ENCODE peak calls at places on chromosomes 12 and 14, in six cellular contexts. F, E, I, M, N and J are unnamed samples.

GRCh38 chr12:114015851-114016250 is 49.7 kb upstream of the RBM19 start:
- DNase-seq in F (no peak), E (no peak), I (no peak), M (no peak), N (no peak), J (no peak)

GRCh38 chr14:90649096-90649495 is 167.1 kb downstream of the TTC7B start:
- DNase-seq in F (no peak), E (no peak), I (no peak), M (no peak), N (no peak), J (no peak)

GRCh38 chr12:124279846-124280360 is 15.0 kb upstream of the RFLNA start:
- DNase-seq in F (no peak), E (no peak), I (no peak), M (no peak), N (peak; percentile 59), J (no peak)

GRCh38 chr12:97943359-97943758 is 480.8 kb downstream of the RMST start:
- DNase-seq in F (no peak), E (no peak), I (no peak), M (no peak), N (no peak), J (no peak)

GRCh38 chr12:131209082-131210070 is 255.7 kb downstream of the ADGRD1 start:
- DNase-seq in F (no peak), E (no peak), I (no peak), M (no peak), N (no peak), J (no peak)

GRCh38 chr12:19021646-19022045 is 107.9 kb upstream of the PLEKHA5 start:
- DNase-seq in F (no peak), E (no peak), I (no peak), M (no peak), N (no peak), J (no peak)

GRCh38 chr14:22871962-22872832 is 657 bp downstream of the LRP10 start:
- DNase-seq in F (peak; percentile 92), E (peak; percentile 78), I (peak; percentile 48), M (peak; percentile 75), N (peak; percentile 82), J (peak; percentile 89)

GRCh38 chr12:68481181-68481941 is 129.3 kb upstream of the RAP1B start:
- DNase-seq in F (no peak), E (no peak), I (no peak), M (no peak), N (no peak), J (no peak)

GRCh38 chr12:122473543-122474323 is 27.0 kb downstream of the ZCCHC8 start:
- DNase-seq in F (no peak), E (no peak), I (no peak), M (no peak), N (no peak), J (peak; percentile 67)

GRCh38 chr14:98689936-98690335 is 582.1 kb downstream of the BCL11B start:
- DNase-seq in F (no peak), E (no peak), I (no peak), M (no peak), N (no peak), J (no peak)

GRCh38 chr14:65035049-65035448 is 48.4 kb downstream of the FNTB start:
- DNase-seq in F (no peak), E (no peak), I (no peak), M (no peak), N (no peak), J (peak; percentile 47)

GRCh38 chr14:72186461-72187035 is 254.3 kb downstream of the RGS6 start:
- DNase-seq in F (no peak), E (no peak), I (no peak), M (no peak), N (no peak), J (no peak)

GRCh38 chr14:45134051-45134958 is at the start of gene FKBP3:
- DNase-seq in F (peak; percentile 98), E (peak; percentile 96), I (peak; percentile 94), M (peak; percentile 95), N (peak; percentile 98), J (peak; percentile 98)

GRCh38 chr14:99755629-99756603 is 37.3 kb upstream of the EML1 start:
- DNase-seq in F (peak; percentile 94), E (peak; percentile 93), I (no peak), M (no peak), N (no peak), J (peak; percentile 90)

GRCh38 chr14:101061411-101062064 is 158.0 kb upstream of the RTL1 start:
- DNase-seq in F (no peak), E (peak; percentile 7), I (no peak), M (no peak), N (no peak), J (no peak)

GRCh38 chr14:52553671-52554575 is 1.3 kb downstream of the GPR137C start:
- DNase-seq in F (peak; percentile 91), E (peak; percentile 83), I (peak; percentile 40), M (peak; percentile 85), N (peak; percentile 73), J (peak; percentile 89)

GRCh38 chr12:107393043-107393725 is 292.4 kb upstream of the PWP1 start:
- DNase-seq in F (no peak), E (no peak), I (no peak), M (no peak), N (no peak), J (no peak)

GRCh38 chr12:55017421-55017820 is 2.4 kb upstream of the NEUROD4 start:
- DNase-seq in F (no peak), E (no peak), I (no peak), M (no peak), N (no peak), J (no peak)

GRCh38 chr14:101628975-101629374 is 67.7 kb downstream of the DIO3 start:
- DNase-seq in F (no peak), E (no peak), I (no peak), M (no peak), N (no peak), J (no peak)

GRCh38 chr12:49930515-49931288 is 19.8 kb upstream of the AQP2 start:
- DNase-seq in F (no peak), E (no peak), I (no peak), M (no peak), N (no peak), J (no peak)

GRCh38 chr12:92138626-92139025 is 7.0 kb downstream of the BTG1 start:
- DNase-seq in F (no peak), E (no peak), I (no peak), M (no peak), N (no peak), J (no peak)